ENCODE peak calls at places on chromosomes 6 and 20, in ten cellular contexts. F is occipital lobe, Z is nucleus accumbens, B is NCI-H1417 treated with DMSO at 0.1 percent for 48 hours, U is right lobe of liver, I is NCI-H2081, K is Daoy, S is GM04504, C is psoas muscle, J is skeletal muscle cell. N is an unnamed sample.

GRCh38 chr6:12203001-12203400 is 87.2 kb upstream of the EDN1 start:
- DNase-seq in B (no peak), F (no peak), U (no peak), Z (no peak), S (no peak), K (peak), C (no peak), I (no peak), J (no peak), N (no peak)

GRCh38 chr6:11650297-11650696 is 112.7 kb downstream of the TMEM170B start:
- DNase-seq in B (no peak), J (peak), S (no peak), U (no peak), F (no peak), C (no peak), I (peak), K (peak), Z (no peak), N (no peak)

GRCh38 chr6:52020961-52021570 is 66.3 kb downstream of the PKHD1 start:
- DNase-seq in Z (no peak), K (peak), U (no peak), F (no peak), S (peak), J (no peak), B (no peak), I (peak), C (no peak), N (no peak)

GRCh38 chr6:100446115-100446921 is 18.4 kb downstream of the SIM1 start:
- DNase-seq in C (peak), U (no peak), S (no peak), J (no peak), B (no peak), Z (no peak), I (no peak), F (no peak), K (no peak), N (no peak)

GRCh38 chr6:109628158-109629000 is 62.6 kb downstream of the AK9 start:
- DNase-seq in K (no peak), B (no peak), U (no peak), S (no peak), F (no peak), J (no peak), C (no peak), Z (no peak), I (no peak), N (no peak)

GRCh38 chr20:8454137-8454712 is 322.2 kb downstream of the PLCB1 start:
- DNase-seq in F (peak), S (peak), C (no peak), I (peak), B (no peak), K (peak), Z (no peak), J (peak), U (no peak), N (no peak)

GRCh38 chr6:106192824-106193223 is 106.7 kb downstream of the PRDM1 start:
- DNase-seq in J (no peak), K (peak), B (no peak), Z (no peak), S (peak), I (no peak), F (no peak), C (no peak), U (no peak), N (no peak)

GRCh38 chr6:1325471-1326309 is 13.8 kb downstream of the FOXQ1 start:
- DNase-seq in U (no peak), J (peak), B (no peak), C (no peak), S (peak), K (peak), Z (no peak), F (no peak), I (no peak), N (no peak)

GRCh38 chr20:31496761-31497295 is 17.4 kb upstream of the HM13 start:
- DNase-seq in S (no peak), U (peak), J (no peak), I (no peak), B (no peak), K (no peak), C (peak), Z (no peak), F (no peak), N (no peak)

GRCh38 chr6:170029416-170030283 is 261.2 kb downstream of the DLL1 start:
- DNase-seq in K (no peak), C (no peak), J (no peak), F (no peak), I (no peak), B (no peak), S (no peak), Z (no peak), U (peak), N (no peak)

GRCh38 chr6:144215402-144215931 is 65.2 kb downstream of the STX11 start:
- DNase-seq in C (peak), F (no peak), K (peak), I (no peak), B (no peak), S (peak), J (no peak), U (peak), Z (peak), N (no peak)

GRCh38 chr6:112906737-112907136 is 559.6 kb downstream of the RFPL4B start:
- DNase-seq in K (peak), S (peak), I (peak), C (no peak), Z (no peak), U (no peak), J (peak), F (no peak), B (no peak), N (no peak)

GRCh38 chr20:60962367-60963045 is 289.6 kb upstream of the CDH4 start:
- DNase-seq in F (no peak), U (no peak), J (no peak), I (no peak), C (no peak), Z (no peak), S (no peak), B (no peak), K (no peak), N (no peak)

GRCh38 chr6:45421700-45422540 is 44.2 kb upstream of the SUPT3H start:
- DNase-seq in I (peak), Z (peak), S (no peak), B (no peak), K (peak), J (peak), U (peak), C (peak), F (peak), N (no peak)

GRCh38 chr20:48945840-48946514 is 24.5 kb downstream of the ARFGEF2 start:
- DNase-seq in Z (no peak), U (no peak), J (no peak), B (no peak), S (no peak), I (no peak), C (no peak), K (no peak), F (no peak), N (no peak)

GRCh38 chr6:107491791-107492674 is 2.1 kb downstream of the SOBP start:
- DNase-seq in I (peak), S (no peak), F (no peak), K (peak), U (peak), B (no peak), Z (peak), J (peak), C (peak), N (no peak)

GRCh38 chr6:13261464-13261994 is 66.8 kb downstream of the TBC1D7 start:
- DNase-seq in U (no peak), S (no peak), F (no peak), Z (no peak), I (no peak), C (no peak), K (no peak), J (no peak), B (no peak), N (no peak)

GRCh38 chr20:49593441-49594142 is 25.7 kb upstream of the PTGIS start:
- DNase-seq in F (no peak), C (no peak), J (no peak), U (no peak), I (no peak), K (no peak), B (no peak), Z (no peak), S (no peak), N (no peak)

GRCh38 chr6:45923831-45924391 is 91.7 kb downstream of the CLIC5 start:
- DNase-seq in Z (no peak), J (peak), F (no peak), I (no peak), C (no peak), B (no peak), S (peak), K (peak), U (no peak), N (no peak)

GRCh38 chr20:58878399-58878798 is 25.9 kb downstream of the GNAS start:
- DNase-seq in K (no peak), Z (no peak), U (no peak), S (no peak), C (no peak), F (no peak), B (no peak), I (no peak), J (no peak), N (no peak)

GRCh38 chr6:112027942-112028674 is 25.8 kb upstream of the CCN6 start:
- DNase-seq in F (no peak), B (no peak), K (peak), C (no peak), J (no peak), S (peak), I (no peak), U (no peak), Z (no peak), N (no peak)

GRCh38 chr6:23174781-23175361 is 605.5 kb downstream of the HDGFL1 start:
- DNase-seq in Z (no peak), U (no peak), C (no peak), B (no peak), K (peak), F (no peak), J (peak), I (no peak), S (peak), N (no peak)

GRCh38 chr6:19342616-19343015 is 494.6 kb upstream of the ID4 start:
- DNase-seq in Z (no peak), C (no peak), J (no peak), K (no peak), I (no peak), B (no peak), F (no peak), U (no peak), S (no peak), N (no peak)

GRCh38 chr20:10300582-10301108 is 82.0 kb downstream of the SNAP25 start:
- DNase-seq in K (no peak), S (no peak), C (no peak), J (no peak), Z (no peak), F (no peak), B (no peak), I (no peak), U (no peak), N (no peak)

N was measured in NCI-H1436 treated with DMSO at 0.1 percent for 48 hours.